ENCODE peak calls at places on chromosomes 5 and 9, in five cellular contexts. One of them, this sample, is unnamed.

GRCh38 chr9:28394774-28395173 is 821.5 kb upstream of the C9orf72 start:
- DNase-seq in lower lobe of right lung: no peak
- DNase-seq in kidney tubule cell: no peak
- DNase-seq in Calu3: no peak
- DNase-seq in LoVo: no peak
- DNase-seq in this sample: no peak

GRCh38 chr9:72485821-72486605 is 35.4 kb upstream of the TMC1 start:
- DNase-seq in lower lobe of right lung: no peak
- DNase-seq in kidney tubule cell: peak; percentile 81
- DNase-seq in Calu3: peak; percentile 29
- DNase-seq in LoVo: no peak
- DNase-seq in this sample: no peak

GRCh38 chr5:21654-22233 is 70.2 kb upstream of the PLEKHG4B start:
- DNase-seq in lower lobe of right lung: no peak
- DNase-seq in kidney tubule cell: peak; percentile 47
- DNase-seq in Calu3: peak; percentile 34
- DNase-seq in LoVo: peak; percentile 61
- DNase-seq in this sample: no peak

GRCh38 chr5:17217421-17218352 is at the start of gene BASP1:
- DNase-seq in lower lobe of right lung: peak; percentile 85
- DNase-seq in kidney tubule cell: peak; percentile 68
- DNase-seq in Calu3: no peak
- DNase-seq in LoVo: no peak
- DNase-seq in this sample: peak; percentile 95

GRCh38 chr5:116881921-116882531 is 307.4 kb upstream of the SEMA6A start:
- DNase-seq in lower lobe of right lung: no peak
- DNase-seq in kidney tubule cell: no peak
- DNase-seq in Calu3: no peak
- DNase-seq in LoVo: no peak
- DNase-seq in this sample: no peak

GRCh38 chr5:16437974-16438373 is 27.6 kb downstream of the ZNF622 start:
- DNase-seq in lower lobe of right lung: no peak
- DNase-seq in kidney tubule cell: no peak
- DNase-seq in Calu3: no peak
- DNase-seq in LoVo: no peak
- DNase-seq in this sample: no peak

GRCh38 chr9:3916984-3917383 is 382.9 kb downstream of the GLIS3 start:
- DNase-seq in lower lobe of right lung: no peak
- DNase-seq in kidney tubule cell: no peak
- DNase-seq in Calu3: no peak
- DNase-seq in LoVo: no peak
- DNase-seq in this sample: no peak

GRCh38 chr5:96468956-96469355 is 35.9 kb upstream of the PCSK1 start:
- DNase-seq in lower lobe of right lung: no peak
- DNase-seq in kidney tubule cell: peak; percentile 78
- DNase-seq in Calu3: no peak
- DNase-seq in LoVo: no peak
- DNase-seq in this sample: no peak

GRCh38 chr9:120486347-120486746 is 93.6 kb downstream of the CDK5RAP2 start:
- DNase-seq in lower lobe of right lung: no peak
- DNase-seq in kidney tubule cell: no peak
- DNase-seq in Calu3: no peak
- DNase-seq in LoVo: no peak
- DNase-seq in this sample: no peak

GRCh38 chr5:132483101-132483500 is 7.5 kb downstream of the IRF1 start:
- DNase-seq in lower lobe of right lung: no peak
- DNase-seq in kidney tubule cell: no peak
- DNase-seq in Calu3: no peak
- DNase-seq in LoVo: no peak
- DNase-seq in this sample: peak; percentile 9

GRCh38 chr5:180599981-180600553 is 8.8 kb upstream of the SCGB3A1 start:
- DNase-seq in lower lobe of right lung: no peak
- DNase-seq in kidney tubule cell: no peak
- DNase-seq in Calu3: peak; percentile 0
- DNase-seq in LoVo: no peak
- DNase-seq in this sample: peak; percentile 49

GRCh38 chr9:134373269-134373668 is 47.0 kb downstream of the RXRA start:
- DNase-seq in lower lobe of right lung: no peak
- DNase-seq in kidney tubule cell: no peak
- DNase-seq in Calu3: no peak
- DNase-seq in LoVo: no peak
- DNase-seq in this sample: no peak

GRCh38 chr5:83553000-83553486 is 81.5 kb downstream of the VCAN start:
- DNase-seq in lower lobe of right lung: no peak
- DNase-seq in kidney tubule cell: no peak
- DNase-seq in Calu3: no peak
- DNase-seq in LoVo: no peak
- DNase-seq in this sample: peak; percentile 85

GRCh38 chr5:149404746-149405549 is 25.9 kb upstream of the IL17B start:
- DNase-seq in lower lobe of right lung: no peak
- DNase-seq in kidney tubule cell: no peak
- DNase-seq in Calu3: peak; percentile 50
- DNase-seq in LoVo: no peak
- DNase-seq in this sample: peak; percentile 75

GRCh38 chr5:75010838-75011237 is 41.5 kb downstream of the GCNT4 start:
- DNase-seq in lower lobe of right lung: no peak
- DNase-seq in kidney tubule cell: no peak
- DNase-seq in Calu3: no peak
- DNase-seq in LoVo: no peak
- DNase-seq in this sample: no peak

GRCh38 chr9:94097788-94098413 is 13.6 kb downstream of the PTPDC1 start:
- DNase-seq in lower lobe of right lung: no peak
- DNase-seq in kidney tubule cell: peak; percentile 61
- DNase-seq in Calu3: no peak
- DNase-seq in LoVo: no peak
- DNase-seq in this sample: no peak

GRCh38 chr9:95970356-95970755 is 94.9 kb downstream of the ERCC6L2 start:
- DNase-seq in lower lobe of right lung: no peak
- DNase-seq in kidney tubule cell: no peak
- DNase-seq in Calu3: no peak
- DNase-seq in LoVo: no peak
- DNase-seq in this sample: no peak

GRCh38 chr5:1548702-1549523 is 25.2 kb upstream of the LPCAT1 start:
- DNase-seq in lower lobe of right lung: peak; percentile 43
- DNase-seq in kidney tubule cell: no peak
- DNase-seq in Calu3: no peak
- DNase-seq in LoVo: no peak
- DNase-seq in this sample: peak; percentile 70

GRCh38 chr5:149152317-149152746 is 11.0 kb downstream of the ABLIM3 start:
- DNase-seq in lower lobe of right lung: no peak
- DNase-seq in kidney tubule cell: peak; percentile 98
- DNase-seq in Calu3: peak; percentile 54
- DNase-seq in LoVo: no peak
- DNase-seq in this sample: no peak

GRCh38 chr9:6645153-6646027 is at the start of gene GLDC:
- DNase-seq in lower lobe of right lung: peak; percentile 54
- DNase-seq in kidney tubule cell: peak; percentile 97
- DNase-seq in Calu3: peak; percentile 76
- DNase-seq in LoVo: no peak
- DNase-seq in this sample: peak; percentile 79

GRCh38 chr9:114370985-114371335 is 16.8 kb downstream of the AKNA start:
- DNase-seq in lower lobe of right lung: no peak
- DNase-seq in kidney tubule cell: no peak
- DNase-seq in Calu3: no peak
- DNase-seq in LoVo: no peak
- DNase-seq in this sample: no peak

GRCh38 chr5:79856456-79857055 is 134.5 kb downstream of the MTX3 start:
- DNase-seq in lower lobe of right lung: no peak
- DNase-seq in kidney tubule cell: no peak
- DNase-seq in Calu3: no peak
- DNase-seq in LoVo: no peak
- DNase-seq in this sample: no peak

GRCh38 chr5:157772077-157772613 is 28.6 kb downstream of the LSM11 start:
- DNase-seq in lower lobe of right lung: no peak
- DNase-seq in kidney tubule cell: no peak
- DNase-seq in Calu3: no peak
- DNase-seq in LoVo: no peak
- DNase-seq in this sample: no peak

GRCh38 chr5:69454460-69455249 is 37.9 kb upstream of the OCLN start:
- DNase-seq in lower lobe of right lung: peak; percentile 56
- DNase-seq in kidney tubule cell: no peak
- DNase-seq in Calu3: no peak
- DNase-seq in LoVo: peak; percentile 44
- DNase-seq in this sample: no peak

GRCh38 chr9:72524820-72525539 is 3.6 kb downstream of the TMC1 start:
- DNase-seq in lower lobe of right lung: no peak
- DNase-seq in kidney tubule cell: peak; percentile 100
- DNase-seq in Calu3: peak; percentile 62
- DNase-seq in LoVo: peak; percentile 84
- DNase-seq in this sample: no peak

GRCh38 chr5:126414874-126415502 is 8.2 kb upstream of the GRAMD2B start:
- DNase-seq in lower lobe of right lung: no peak
- DNase-seq in kidney tubule cell: peak; percentile 21
- DNase-seq in Calu3: no peak
- DNase-seq in LoVo: no peak
- DNase-seq in this sample: no peak

GRCh38 chr5:6496636-6497035 is 48.0 kb downstream of the UBE2QL1 start:
- DNase-seq in lower lobe of right lung: no peak
- DNase-seq in kidney tubule cell: no peak
- DNase-seq in Calu3: no peak
- DNase-seq in LoVo: no peak
- DNase-seq in this sample: no peak

GRCh38 chr9:19416143-19416542 is 7.3 kb downstream of the ACER2 start:
- DNase-seq in lower lobe of right lung: no peak
- DNase-seq in kidney tubule cell: no peak
- DNase-seq in Calu3: no peak
- DNase-seq in LoVo: no peak
- DNase-seq in this sample: no peak

GRCh38 chr9:8784813-8785212 is 985.2 kb upstream of the DMAC1 start:
- DNase-seq in lower lobe of right lung: no peak
- DNase-seq in kidney tubule cell: no peak
- DNase-seq in Calu3: no peak
- DNase-seq in LoVo: no peak
- DNase-seq in this sample: no peak

GRCh38 chr9:7542648-7543165 is 256.9 kb downstream of the DMAC1 start:
- DNase-seq in lower lobe of right lung: no peak
- DNase-seq in kidney tubule cell: no peak
- DNase-seq in Calu3: no peak
- DNase-seq in LoVo: no peak
- DNase-seq in this sample: no peak

GRCh38 chr9:129476821-129477611 is 143.9 kb downstream of the C9orf50 start:
- DNase-seq in lower lobe of right lung: no peak
- DNase-seq in kidney tubule cell: peak; percentile 62
- DNase-seq in Calu3: no peak
- DNase-seq in LoVo: peak; percentile 28
- DNase-seq in this sample: no peak

GRCh38 chr5:39015743-39016586 is 58.2 kb downstream of the RICTOR start:
- DNase-seq in lower lobe of right lung: no peak
- DNase-seq in kidney tubule cell: peak; percentile 87
- DNase-seq in Calu3: no peak
- DNase-seq in LoVo: peak; percentile 51
- DNase-seq in this sample: no peak

GRCh38 chr5:4905674-4906528 is 234.2 kb upstream of the ADAMTS16 start:
- DNase-seq in lower lobe of right lung: no peak
- DNase-seq in kidney tubule cell: no peak
- DNase-seq in Calu3: no peak
- DNase-seq in LoVo: no peak
- DNase-seq in this sample: peak; percentile 92

GRCh38 chr9:134571326-134571871 is 70.2 kb upstream of the COL5A1 start:
- DNase-seq in lower lobe of right lung: no peak
- DNase-seq in kidney tubule cell: no peak
- DNase-seq in Calu3: no peak
- DNase-seq in LoVo: no peak
- DNase-seq in this sample: peak; percentile 54

This sample was measured in posterior vena cava.